ENCODE peak calls at places on chromosomes 16 and 17, in five cellular contexts. One of them, this sample, is unnamed.

GRCh38 chr17:56777859-56778258 is 55.9 kb downstream of the C17orf67 start:
- DNase-seq in activated CD4-positive, alpha-beta T cell treated with anti-CD3 and anti-CD28 coated beads, Interleukin-2, amount 50 U/mL, for 1 hour: no peak
- DNase-seq in prostate gland: no peak
- DNase-seq in GM12878: no peak
- DNase-seq in amniotic stem cell: no peak
- DNase-seq in this sample: no peak

GRCh38 chr17:79609175-79609589 is 1.7 kb downstream of the RBFOX3 start:
- DNase-seq in GM12878: no peak
- DNase-seq in activated CD4-positive, alpha-beta T cell treated with anti-CD3 and anti-CD28 coated beads, Interleukin-2, amount 50 U/mL, for 1 hour: no peak
- DNase-seq in amniotic stem cell: no peak
- DNase-seq in prostate gland: no peak
- DNase-seq in this sample: no peak

GRCh38 chr17:38864636-38865398 is 5.0 kb upstream of the LASP1 start:
- DNase-seq in amniotic stem cell: no peak
- DNase-seq in activated CD4-positive, alpha-beta T cell treated with anti-CD3 and anti-CD28 coated beads, Interleukin-2, amount 50 U/mL, for 1 hour: no peak
- DNase-seq in prostate gland: no peak
- DNase-seq in GM12878: no peak
- DNase-seq in this sample: peak

GRCh38 chr17:72445055-72445991 is 324.5 kb downstream of the SOX9 start:
- DNase-seq in activated CD4-positive, alpha-beta T cell treated with anti-CD3 and anti-CD28 coated beads, Interleukin-2, amount 50 U/mL, for 1 hour: no peak
- DNase-seq in amniotic stem cell: no peak
- DNase-seq in prostate gland: no peak
- DNase-seq in GM12878: no peak
- DNase-seq in this sample: no peak

GRCh38 chr17:28712037-28712704 is 483 bp upstream of the PROCA1 start:
- DNase-seq in amniotic stem cell: no peak
- DNase-seq in GM12878: no peak
- DNase-seq in prostate gland: no peak
- DNase-seq in activated CD4-positive, alpha-beta T cell treated with anti-CD3 and anti-CD28 coated beads, Interleukin-2, amount 50 U/mL, for 1 hour: peak
- DNase-seq in this sample: no peak

GRCh38 chr17:40854175-40854814 is 12.7 kb downstream of the KRT12 start:
- DNase-seq in amniotic stem cell: peak
- DNase-seq in activated CD4-positive, alpha-beta T cell treated with anti-CD3 and anti-CD28 coated beads, Interleukin-2, amount 50 U/mL, for 1 hour: no peak
- DNase-seq in prostate gland: no peak
- DNase-seq in GM12878: no peak
- DNase-seq in this sample: peak

GRCh38 chr16:11692651-11693050 is 24.4 kb downstream of the SNN start:
- DNase-seq in amniotic stem cell: no peak
- DNase-seq in GM12878: no peak
- DNase-seq in prostate gland: no peak
- DNase-seq in activated CD4-positive, alpha-beta T cell treated with anti-CD3 and anti-CD28 coated beads, Interleukin-2, amount 50 U/mL, for 1 hour: no peak
- DNase-seq in this sample: no peak

GRCh38 chr17:57939797-57940196 is 15.4 kb downstream of the CUEDC1 start:
- DNase-seq in activated CD4-positive, alpha-beta T cell treated with anti-CD3 and anti-CD28 coated beads, Interleukin-2, amount 50 U/mL, for 1 hour: no peak
- DNase-seq in prostate gland: no peak
- DNase-seq in GM12878: peak
- DNase-seq in amniotic stem cell: no peak
- DNase-seq in this sample: no peak

GRCh38 chr17:41972571-41973411 is 6.2 kb downstream of the CNP start:
- DNase-seq in GM12878: no peak
- DNase-seq in activated CD4-positive, alpha-beta T cell treated with anti-CD3 and anti-CD28 coated beads, Interleukin-2, amount 50 U/mL, for 1 hour: no peak
- DNase-seq in prostate gland: peak
- DNase-seq in amniotic stem cell: no peak
- DNase-seq in this sample: peak

GRCh38 chr16:75252049-75252864 is 833 bp upstream of the BCAR1 start:
- DNase-seq in amniotic stem cell: no peak
- DNase-seq in GM12878: no peak
- DNase-seq in activated CD4-positive, alpha-beta T cell treated with anti-CD3 and anti-CD28 coated beads, Interleukin-2, amount 50 U/mL, for 1 hour: no peak
- DNase-seq in prostate gland: no peak
- DNase-seq in this sample: no peak

GRCh38 chr16:74698220-74698619 is 2.4 kb downstream of the MLKL start:
- DNase-seq in amniotic stem cell: no peak
- DNase-seq in activated CD4-positive, alpha-beta T cell treated with anti-CD3 and anti-CD28 coated beads, Interleukin-2, amount 50 U/mL, for 1 hour: no peak
- DNase-seq in prostate gland: no peak
- DNase-seq in GM12878: peak
- DNase-seq in this sample: peak

GRCh38 chr16:50313596-50314483 is 47.5 kb downstream of the ADCY7 start:
- DNase-seq in GM12878: no peak
- DNase-seq in prostate gland: no peak
- DNase-seq in amniotic stem cell: no peak
- DNase-seq in activated CD4-positive, alpha-beta T cell treated with anti-CD3 and anti-CD28 coated beads, Interleukin-2, amount 50 U/mL, for 1 hour: peak
- DNase-seq in this sample: peak

GRCh38 chr17:71919896-71920295 is 200.9 kb upstream of the SOX9 start:
- DNase-seq in GM12878: no peak
- DNase-seq in activated CD4-positive, alpha-beta T cell treated with anti-CD3 and anti-CD28 coated beads, Interleukin-2, amount 50 U/mL, for 1 hour: no peak
- DNase-seq in amniotic stem cell: no peak
- DNase-seq in prostate gland: no peak
- DNase-seq in this sample: no peak

GRCh38 chr17:8835106-8835505 is 32.4 kb downstream of the PIK3R6 start:
- DNase-seq in prostate gland: no peak
- DNase-seq in GM12878: no peak
- DNase-seq in amniotic stem cell: no peak
- DNase-seq in activated CD4-positive, alpha-beta T cell treated with anti-CD3 and anti-CD28 coated beads, Interleukin-2, amount 50 U/mL, for 1 hour: no peak
- DNase-seq in this sample: no peak

GRCh38 chr17:43760254-43760852 is 1.8 kb upstream of the SOST start:
- DNase-seq in prostate gland: peak
- DNase-seq in activated CD4-positive, alpha-beta T cell treated with anti-CD3 and anti-CD28 coated beads, Interleukin-2, amount 50 U/mL, for 1 hour: peak
- DNase-seq in amniotic stem cell: peak
- DNase-seq in GM12878: peak
- DNase-seq in this sample: peak

GRCh38 chr16:85330694-85331188 is 218.5 kb upstream of the CIBAR2 start:
- DNase-seq in amniotic stem cell: peak
- DNase-seq in prostate gland: peak
- DNase-seq in activated CD4-positive, alpha-beta T cell treated with anti-CD3 and anti-CD28 coated beads, Interleukin-2, amount 50 U/mL, for 1 hour: no peak
- DNase-seq in GM12878: no peak
- DNase-seq in this sample: peak

GRCh38 chr16:7381671-7382070 is 49.0 kb downstream of the RBFOX1 start:
- DNase-seq in activated CD4-positive, alpha-beta T cell treated with anti-CD3 and anti-CD28 coated beads, Interleukin-2, amount 50 U/mL, for 1 hour: no peak
- DNase-seq in prostate gland: no peak
- DNase-seq in GM12878: no peak
- DNase-seq in amniotic stem cell: no peak
- DNase-seq in this sample: no peak

GRCh38 chr17:68657166-68657940 is 56.2 kb upstream of the FAM20A start:
- DNase-seq in activated CD4-positive, alpha-beta T cell treated with anti-CD3 and anti-CD28 coated beads, Interleukin-2, amount 50 U/mL, for 1 hour: no peak
- DNase-seq in GM12878: no peak
- DNase-seq in amniotic stem cell: no peak
- DNase-seq in prostate gland: no peak
- DNase-seq in this sample: no peak

GRCh38 chr17:76414334-76415295 is 30.2 kb downstream of the SPHK1 start:
- DNase-seq in GM12878: no peak
- DNase-seq in prostate gland: no peak
- DNase-seq in amniotic stem cell: no peak
- DNase-seq in activated CD4-positive, alpha-beta T cell treated with anti-CD3 and anti-CD28 coated beads, Interleukin-2, amount 50 U/mL, for 1 hour: no peak
- DNase-seq in this sample: peak

GRCh38 chr17:67672592-67672991 is 45.1 kb upstream of the NOL11 start:
- DNase-seq in GM12878: no peak
- DNase-seq in amniotic stem cell: no peak
- DNase-seq in activated CD4-positive, alpha-beta T cell treated with anti-CD3 and anti-CD28 coated beads, Interleukin-2, amount 50 U/mL, for 1 hour: no peak
- DNase-seq in prostate gland: no peak
- DNase-seq in this sample: no peak

GRCh38 chr17:5837055-5837491 is 233.1 kb upstream of the WSCD1 start:
- DNase-seq in prostate gland: peak
- DNase-seq in GM12878: no peak
- DNase-seq in activated CD4-positive, alpha-beta T cell treated with anti-CD3 and anti-CD28 coated beads, Interleukin-2, amount 50 U/mL, for 1 hour: no peak
- DNase-seq in amniotic stem cell: no peak
- DNase-seq in this sample: peak

GRCh38 chr17:44321246-44322120 is 3.1 kb downstream of the SLC25A39 start:
- DNase-seq in activated CD4-positive, alpha-beta T cell treated with anti-CD3 and anti-CD28 coated beads, Interleukin-2, amount 50 U/mL, for 1 hour: no peak
- DNase-seq in GM12878: no peak
- DNase-seq in prostate gland: no peak
- DNase-seq in amniotic stem cell: no peak
- DNase-seq in this sample: no peak

GRCh38 chr16:23318639-23319038 is 16.5 kb downstream of the SCNN1B start:
- DNase-seq in amniotic stem cell: no peak
- DNase-seq in GM12878: no peak
- DNase-seq in activated CD4-positive, alpha-beta T cell treated with anti-CD3 and anti-CD28 coated beads, Interleukin-2, amount 50 U/mL, for 1 hour: no peak
- DNase-seq in prostate gland: peak
- DNase-seq in this sample: no peak

GRCh38 chr16:11561440-11561797 is 25.3 kb downstream of the LITAF start:
- DNase-seq in activated CD4-positive, alpha-beta T cell treated with anti-CD3 and anti-CD28 coated beads, Interleukin-2, amount 50 U/mL, for 1 hour: no peak
- DNase-seq in prostate gland: no peak
- DNase-seq in amniotic stem cell: no peak
- DNase-seq in GM12878: no peak
- DNase-seq in this sample: no peak

GRCh38 chr16:50553731-50554360 is 5.7 kb downstream of the NKD1 start:
- DNase-seq in GM12878: no peak
- DNase-seq in activated CD4-positive, alpha-beta T cell treated with anti-CD3 and anti-CD28 coated beads, Interleukin-2, amount 50 U/mL, for 1 hour: no peak
- DNase-seq in amniotic stem cell: no peak
- DNase-seq in prostate gland: no peak
- DNase-seq in this sample: no peak

GRCh38 chr16:62363451-62363850 is 327.2 kb upstream of the CDH8 start:
- DNase-seq in prostate gland: no peak
- DNase-seq in GM12878: no peak
- DNase-seq in amniotic stem cell: no peak
- DNase-seq in activated CD4-positive, alpha-beta T cell treated with anti-CD3 and anti-CD28 coated beads, Interleukin-2, amount 50 U/mL, for 1 hour: no peak
- DNase-seq in this sample: no peak

GRCh38 chr16:35295856-35296255 is 1836.4 kb downstream of the TP53TG3F start:
- DNase-seq in amniotic stem cell: no peak
- DNase-seq in activated CD4-positive, alpha-beta T cell treated with anti-CD3 and anti-CD28 coated beads, Interleukin-2, amount 50 U/mL, for 1 hour: no peak
- DNase-seq in prostate gland: no peak
- DNase-seq in GM12878: no peak
- DNase-seq in this sample: no peak

GRCh38 chr17:27473748-27474609 is 17.7 kb downstream of the KSR1 start:
- DNase-seq in GM12878: peak
- DNase-seq in amniotic stem cell: no peak
- DNase-seq in activated CD4-positive, alpha-beta T cell treated with anti-CD3 and anti-CD28 coated beads, Interleukin-2, amount 50 U/mL, for 1 hour: peak
- DNase-seq in prostate gland: peak
- DNase-seq in this sample: no peak

GRCh38 chr16:30874821-30875717 is 18.8 kb downstream of the BCL7C start:
- DNase-seq in prostate gland: peak
- DNase-seq in activated CD4-positive, alpha-beta T cell treated with anti-CD3 and anti-CD28 coated beads, Interleukin-2, amount 50 U/mL, for 1 hour: peak
- DNase-seq in GM12878: peak
- DNase-seq in amniotic stem cell: peak
- DNase-seq in this sample: peak

GRCh38 chr17:9044796-9045470 is 23.6 kb downstream of the NTN1 start:
- DNase-seq in activated CD4-positive, alpha-beta T cell treated with anti-CD3 and anti-CD28 coated beads, Interleukin-2, amount 50 U/mL, for 1 hour: no peak
- DNase-seq in prostate gland: no peak
- DNase-seq in amniotic stem cell: no peak
- DNase-seq in GM12878: no peak
- DNase-seq in this sample: no peak

GRCh38 chr16:11552445-11552844 is 34.3 kb downstream of the LITAF start:
- DNase-seq in activated CD4-positive, alpha-beta T cell treated with anti-CD3 and anti-CD28 coated beads, Interleukin-2, amount 50 U/mL, for 1 hour: no peak
- DNase-seq in GM12878: no peak
- DNase-seq in amniotic stem cell: no peak
- DNase-seq in prostate gland: no peak
- DNase-seq in this sample: no peak

GRCh38 chr17:15298176-15298575 is 33.0 kb upstream of the PMP22 start:
- DNase-seq in prostate gland: no peak
- DNase-seq in amniotic stem cell: no peak
- DNase-seq in activated CD4-positive, alpha-beta T cell treated with anti-CD3 and anti-CD28 coated beads, Interleukin-2, amount 50 U/mL, for 1 hour: no peak
- DNase-seq in GM12878: no peak
- DNase-seq in this sample: peak

GRCh38 chr16:57091990-57092785 is at the start of gene CPNE2:
- DNase-seq in activated CD4-positive, alpha-beta T cell treated with anti-CD3 and anti-CD28 coated beads, Interleukin-2, amount 50 U/mL, for 1 hour: no peak
- DNase-seq in GM12878: no peak
- DNase-seq in prostate gland: peak
- DNase-seq in amniotic stem cell: peak
- DNase-seq in this sample: peak

GRCh38 chr16:81542609-81543570 is 98.3 kb downstream of the CMIP start:
- DNase-seq in activated CD4-positive, alpha-beta T cell treated with anti-CD3 and anti-CD28 coated beads, Interleukin-2, amount 50 U/mL, for 1 hour: no peak
- DNase-seq in amniotic stem cell: no peak
- DNase-seq in GM12878: no peak
- DNase-seq in prostate gland: no peak
- DNase-seq in this sample: no peak

This sample was measured in iris pigment epithelial cell.